ENCODE peak calls at places on chromosomes 13 and 19, in six cellular contexts. Y is heart right ventricle; C is IMR-90; Q is activated T-cell treated with anti-CD3 and anti-CD28 coated beads for 24 hours; U is HS-5; W is activated CD4-positive, alpha-beta T cell treated with anti-CD3 and anti-CD28 coated beads, Interleukin-2, amount 50 U/mL, for 1 hour. D is an unnamed sample.

GRCh38 chr19:495440-496332 is 600 bp upstream of the MADCAM1 start:
- DNase-seq in U (no peak), W (peak; percentile 42), Y (peak; percentile 11), Q (no peak), C (peak; percentile 39), D (no peak)

GRCh38 chr19:50368649-50369570 is 3.5 kb upstream of the NAPSA start:
- DNase-seq in C (peak; percentile 83), W (peak; percentile 75), Y (peak; percentile 80), U (no peak), Q (peak; percentile 73), D (peak; percentile 43)

GRCh38 chr13:99965329-99966000 is 6.1 kb downstream of the ZIC5 start:
- DNase-seq in Q (no peak), Y (no peak), U (no peak), C (no peak), W (no peak), D (no peak)

GRCh38 chr19:21593008-21593427 is 87.6 kb downstream of the ZNF429 start:
- DNase-seq in Y (no peak), W (no peak), C (no peak), Q (no peak), U (no peak), D (no peak)

GRCh38 chr13:99086149-99086868 is 108.4 kb upstream of the DOCK9 start:
- DNase-seq in W (peak; percentile 76), Y (peak; percentile 58), U (no peak), Q (peak; percentile 57), C (peak; percentile 47), D (no peak)

GRCh38 chr13:75299913-75300862 is 181.8 kb downstream of the TBC1D4 start:
- DNase-seq in Q (no peak), C (peak; percentile 46), Y (no peak), W (no peak), U (no peak), D (no peak)

GRCh38 chr19:13962738-13963602 is 10.7 kb downstream of the DCAF15 start:
- DNase-seq in W (no peak), U (no peak), Q (no peak), Y (no peak), C (peak; percentile 60), D (no peak)

GRCh38 chr13:106063591-106064308 is 471.7 kb downstream of the EFNB2 start:
- DNase-seq in C (peak; percentile 83), Y (no peak), Q (no peak), U (peak; percentile 59), W (no peak), D (no peak)

GRCh38 chr19:19816679-19817078 is 4.9 kb downstream of the ZNF506 start:
- DNase-seq in U (no peak), Q (no peak), Y (peak; percentile 49), W (no peak), C (no peak), D (no peak)

GRCh38 chr13:52001120-52001731 is 10.0 kb downstream of the ATP7B start:
- DNase-seq in Y (no peak), U (no peak), Q (no peak), W (no peak), C (peak; percentile 49), D (no peak)